ENCODE peak calls at places on chromosomes 4 and X, in six cellular contexts. One of them, this sample, is unnamed.

GRCh38 chr4:159410076-159410777 is 307.3 kb downstream of the RAPGEF2 start:
- DNase-seq in hepatocyte: no peak
- DNase-seq in heart left ventricle: no peak
- DNase-seq in adipocyte: no peak
- DNase-seq in psoas muscle: no peak
- DNase-seq in lower lobe of right lung: no peak
- DNase-seq in this sample: no peak

GRCh38 chrX:53257166-53257565 is 24.2 kb downstream of the IQSEC2 start:
- DNase-seq in hepatocyte: no peak
- DNase-seq in heart left ventricle: no peak
- DNase-seq in adipocyte: no peak
- DNase-seq in psoas muscle: no peak
- DNase-seq in lower lobe of right lung: no peak
- DNase-seq in this sample: no peak

GRCh38 chrX:1487401-1487800 is 34.7 kb upstream of the ASMTL start:
- DNase-seq in hepatocyte: no peak
- DNase-seq in heart left ventricle: no peak
- DNase-seq in adipocyte: no peak
- DNase-seq in psoas muscle: no peak
- DNase-seq in lower lobe of right lung: no peak
- DNase-seq in this sample: no peak

GRCh38 chr4:2281575-2282343 is 19.9 kb upstream of the MXD4 start:
- DNase-seq in hepatocyte: no peak
- DNase-seq in heart left ventricle: peak; percentile 15
- DNase-seq in adipocyte: no peak
- DNase-seq in psoas muscle: peak; percentile 12
- DNase-seq in lower lobe of right lung: no peak
- DNase-seq in this sample: no peak

GRCh38 chr4:115664285-115664684 is 550.9 kb upstream of the NDST4 start:
- DNase-seq in hepatocyte: peak; percentile 2
- DNase-seq in heart left ventricle: no peak
- DNase-seq in adipocyte: no peak
- DNase-seq in psoas muscle: no peak
- DNase-seq in lower lobe of right lung: no peak
- DNase-seq in this sample: no peak

GRCh38 chrX:39821011-39821708 is 276.6 kb downstream of the BCOR start:
- DNase-seq in hepatocyte: peak; percentile 73
- DNase-seq in heart left ventricle: peak; percentile 55
- DNase-seq in adipocyte: peak; percentile 53
- DNase-seq in psoas muscle: no peak
- DNase-seq in lower lobe of right lung: no peak
- DNase-seq in this sample: no peak

GRCh38 chr4:31185014-31185585 is 464.9 kb downstream of the PCDH7 start:
- DNase-seq in hepatocyte: no peak
- DNase-seq in heart left ventricle: no peak
- DNase-seq in adipocyte: no peak
- DNase-seq in psoas muscle: no peak
- DNase-seq in lower lobe of right lung: no peak
- DNase-seq in this sample: no peak

GRCh38 chr4:82614868-82615449 is 53.2 kb upstream of the TMEM150C start:
- DNase-seq in hepatocyte: no peak
- DNase-seq in heart left ventricle: no peak
- DNase-seq in adipocyte: no peak
- DNase-seq in psoas muscle: no peak
- DNase-seq in lower lobe of right lung: no peak
- DNase-seq in this sample: no peak

GRCh38 chr4:110850461-110851447 is 227.9 kb upstream of the PITX2 start:
- DNase-seq in hepatocyte: peak; percentile 19
- DNase-seq in heart left ventricle: peak; percentile 32
- DNase-seq in adipocyte: no peak
- DNase-seq in psoas muscle: peak; percentile 25
- DNase-seq in lower lobe of right lung: no peak
- DNase-seq in this sample: no peak

GRCh38 chrX:39484669-39485068 is 613.1 kb downstream of the BCOR start:
- DNase-seq in hepatocyte: no peak
- DNase-seq in heart left ventricle: no peak
- DNase-seq in adipocyte: no peak
- DNase-seq in psoas muscle: no peak
- DNase-seq in lower lobe of right lung: no peak
- DNase-seq in this sample: no peak

GRCh38 chr4:165991325-165992180 is 118.5 kb downstream of the TLL1 start:
- DNase-seq in hepatocyte: no peak
- DNase-seq in heart left ventricle: no peak
- DNase-seq in adipocyte: no peak
- DNase-seq in psoas muscle: no peak
- DNase-seq in lower lobe of right lung: no peak
- DNase-seq in this sample: no peak

GRCh38 chr4:3290476-3290875 is 2.3 kb upstream of the RGS12 start:
- DNase-seq in hepatocyte: no peak
- DNase-seq in heart left ventricle: no peak
- DNase-seq in adipocyte: no peak
- DNase-seq in psoas muscle: no peak
- DNase-seq in lower lobe of right lung: no peak
- DNase-seq in this sample: no peak

GRCh38 chr4:161604516-161605300 is 559.1 kb downstream of the FSTL5 start:
- DNase-seq in hepatocyte: no peak
- DNase-seq in heart left ventricle: no peak
- DNase-seq in adipocyte: no peak
- DNase-seq in psoas muscle: no peak
- DNase-seq in lower lobe of right lung: no peak
- DNase-seq in this sample: no peak

GRCh38 chr4:82524570-82525152 is 37.1 kb downstream of the TMEM150C start:
- DNase-seq in hepatocyte: peak; percentile 18
- DNase-seq in heart left ventricle: no peak
- DNase-seq in adipocyte: peak; percentile 21
- DNase-seq in psoas muscle: no peak
- DNase-seq in lower lobe of right lung: no peak
- DNase-seq in this sample: no peak

GRCh38 chrX:87975365-87975764 is 457.8 kb downstream of the KLHL4 start:
- DNase-seq in hepatocyte: no peak
- DNase-seq in heart left ventricle: no peak
- DNase-seq in adipocyte: no peak
- DNase-seq in psoas muscle: no peak
- DNase-seq in lower lobe of right lung: no peak
- DNase-seq in this sample: no peak

GRCh38 chr4:136637071-136637777 is 895.1 kb downstream of the PCDH18 start:
- DNase-seq in hepatocyte: peak; percentile 36
- DNase-seq in heart left ventricle: no peak
- DNase-seq in adipocyte: peak; percentile 24
- DNase-seq in psoas muscle: no peak
- DNase-seq in lower lobe of right lung: no peak
- DNase-seq in this sample: no peak

GRCh38 chrX:47482065-47482511 is 934 bp downstream of the ZNF41 start:
- DNase-seq in hepatocyte: no peak
- DNase-seq in heart left ventricle: no peak
- DNase-seq in adipocyte: peak; percentile 1
- DNase-seq in psoas muscle: no peak
- DNase-seq in lower lobe of right lung: no peak
- DNase-seq in this sample: no peak

GRCh38 chrX:77118686-77119085 is 328.5 kb upstream of the FGF16 start:
- DNase-seq in hepatocyte: no peak
- DNase-seq in heart left ventricle: no peak
- DNase-seq in adipocyte: no peak
- DNase-seq in psoas muscle: no peak
- DNase-seq in lower lobe of right lung: no peak
- DNase-seq in this sample: no peak

GRCh38 chrX:120350458-120351138 is 11.3 kb upstream of the ATP1B4 start:
- DNase-seq in hepatocyte: no peak
- DNase-seq in heart left ventricle: no peak
- DNase-seq in adipocyte: no peak
- DNase-seq in psoas muscle: no peak
- DNase-seq in lower lobe of right lung: no peak
- DNase-seq in this sample: no peak

GRCh38 chr4:4914059-4914820 is 54.8 kb downstream of the MSX1 start:
- DNase-seq in hepatocyte: no peak
- DNase-seq in heart left ventricle: no peak
- DNase-seq in adipocyte: peak; percentile 51
- DNase-seq in psoas muscle: no peak
- DNase-seq in lower lobe of right lung: no peak
- DNase-seq in this sample: no peak

GRCh38 chr4:7646384-7647061 is 211.8 kb upstream of the PSAPL1 start:
- DNase-seq in hepatocyte: no peak
- DNase-seq in heart left ventricle: no peak
- DNase-seq in adipocyte: peak; percentile 50
- DNase-seq in psoas muscle: no peak
- DNase-seq in lower lobe of right lung: peak; percentile 43
- DNase-seq in this sample: no peak

DNA sequence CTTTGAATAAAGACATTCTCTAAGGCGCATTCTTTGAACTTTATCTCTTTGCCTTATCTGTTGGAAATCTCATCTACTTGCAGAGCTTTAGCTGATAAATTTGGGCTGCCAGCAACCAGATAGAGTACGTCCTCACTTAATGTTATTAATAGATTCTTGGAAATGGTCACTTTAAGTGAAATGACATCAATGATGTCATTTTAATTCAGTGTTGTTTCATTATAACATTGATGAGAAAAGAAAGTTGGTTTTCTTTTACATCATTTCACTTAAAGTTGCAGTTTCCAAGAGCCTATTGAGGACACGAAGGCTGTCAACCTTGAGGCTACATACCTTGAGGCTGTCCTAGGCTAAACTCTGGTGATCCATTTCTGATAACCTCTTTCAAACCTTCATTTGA is 9.3 kb downstream of the TMEM165 start:
- DNase-seq in hepatocyte: no peak
- DNase-seq in heart left ventricle: no peak
- DNase-seq in adipocyte: no peak
- DNase-seq in psoas muscle: no peak
- DNase-seq in lower lobe of right lung: no peak
- DNase-seq in this sample: no peak
- H3K36me3 ChIP-seq in hepatocyte: no peaks in the 10 kb centered on the region
- H3K36me3 ChIP-seq in heart left ventricle: peaks cover 57% of the 10 kb centered on the region
- H3K36me3 ChIP-seq in adipocyte: peaks cover 69% of the 10 kb centered on the region
- H3K36me3 ChIP-seq in psoas muscle: peaks cover 49% of the 10 kb centered on the region
- H3K36me3 ChIP-seq in lower lobe of right lung: peaks cover 63% of the 10 kb centered on the region
- H3K36me3 ChIP-seq in this sample: peaks cover 37% of the 10 kb centered on the region

DNA sequence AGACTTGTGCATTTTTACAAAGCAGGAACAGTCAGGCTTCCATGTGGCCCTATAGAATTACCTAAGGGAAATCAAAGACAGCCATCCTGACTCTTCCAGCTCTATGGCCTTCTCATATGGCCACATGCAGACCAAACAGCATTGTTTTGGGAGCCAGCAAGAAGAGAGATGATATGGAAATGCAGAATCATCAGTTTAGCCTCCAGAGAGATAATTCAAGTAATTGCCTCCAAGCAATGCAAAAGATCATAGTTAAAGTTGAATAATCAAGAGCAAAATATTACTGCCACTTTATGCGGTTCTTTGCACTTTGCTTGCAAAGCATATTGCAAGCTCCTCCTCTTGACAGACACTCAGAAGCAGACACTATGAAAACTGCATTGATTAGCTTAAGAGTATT is 207.4 kb downstream of the ARHGAP24 start:
- DNase-seq in hepatocyte: no peak
- DNase-seq in heart left ventricle: no peak
- DNase-seq in adipocyte: no peak
- DNase-seq in psoas muscle: no peak
- DNase-seq in lower lobe of right lung: no peak
- DNase-seq in this sample: no peak
- H3K4me1 ChIP-seq in hepatocyte: no peaks in the 10 kb centered on the region
- H3K4me1 ChIP-seq in heart left ventricle: no peaks in the 10 kb centered on the region
- H3K4me1 ChIP-seq in adipocyte: peaks cover 26% of the 10 kb centered on the region
- H3K4me1 ChIP-seq in psoas muscle: no peaks in the 10 kb centered on the region
- H3K4me1 ChIP-seq in lower lobe of right lung: no peaks in the 10 kb centered on the region
- H3K4me1 ChIP-seq in this sample: no peaks in the 10 kb centered on the region

GRCh38 chr4:15836362-15836761 is 58.2 kb downstream of the CD38 start:
- DNase-seq in hepatocyte: peak; percentile 15
- DNase-seq in heart left ventricle: no peak
- DNase-seq in adipocyte: no peak
- DNase-seq in psoas muscle: no peak
- DNase-seq in lower lobe of right lung: no peak
- DNase-seq in this sample: no peak
- H3K36me3 ChIP-seq in hepatocyte: no peaks in the 10 kb centered on the region
- H3K36me3 ChIP-seq in heart left ventricle: no peaks in the 10 kb centered on the region
- H3K36me3 ChIP-seq in adipocyte: no peaks in the 10 kb centered on the region
- H3K36me3 ChIP-seq in psoas muscle: peaks cover 13% of the 10 kb centered on the region
- H3K36me3 ChIP-seq in lower lobe of right lung: no peaks in the 10 kb centered on the region
- H3K36me3 ChIP-seq in this sample: no peaks in the 10 kb centered on the region

GRCh38 chr4:16229604-16230003 is 3.3 kb upstream of the TAPT1 start:
- DNase-seq in hepatocyte: no peak
- DNase-seq in heart left ventricle: no peak
- DNase-seq in adipocyte: no peak
- DNase-seq in psoas muscle: no peak
- DNase-seq in lower lobe of right lung: no peak
- DNase-seq in this sample: no peak
- H3K4me1 ChIP-seq in hepatocyte: peaks cover 12% of the 10 kb centered on the region
- H3K4me1 ChIP-seq in heart left ventricle: no peaks in the 10 kb centered on the region
- H3K4me1 ChIP-seq in adipocyte: peaks cover 41% of the 10 kb centered on the region
- H3K4me1 ChIP-seq in psoas muscle: peaks cover 24% of the 10 kb centered on the region
- H3K4me1 ChIP-seq in lower lobe of right lung: peaks cover 20% of the 10 kb centered on the region
- H3K4me1 ChIP-seq in this sample: no peaks in the 10 kb centered on the region

DNA sequence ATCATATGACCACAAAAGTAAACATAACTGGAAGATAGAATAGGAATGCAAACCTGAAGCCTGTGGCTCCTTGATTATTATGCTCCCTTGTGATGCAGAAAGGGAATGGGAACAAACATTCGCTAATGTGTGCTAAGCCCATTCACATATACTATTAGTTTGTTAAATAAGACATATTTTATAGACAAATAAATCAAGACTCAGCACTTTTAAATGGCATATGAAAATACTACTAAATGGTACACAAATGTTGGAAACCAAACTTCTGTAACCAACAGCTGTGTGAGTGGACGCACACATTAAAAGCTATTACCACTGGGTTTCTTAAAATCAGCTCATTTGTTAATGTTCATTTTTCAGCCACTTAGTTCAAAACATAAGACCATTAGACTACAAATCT is 96.0 kb downstream of the CBR4 start:
- DNase-seq in hepatocyte: no peak
- DNase-seq in heart left ventricle: no peak
- DNase-seq in adipocyte: no peak
- DNase-seq in psoas muscle: no peak
- DNase-seq in lower lobe of right lung: no peak
- DNase-seq in this sample: no peak
- H3K36me3 ChIP-seq in hepatocyte: no peaks in the 10 kb centered on the region
- H3K36me3 ChIP-seq in heart left ventricle: peaks cover 61% of the 10 kb centered on the region
- H3K36me3 ChIP-seq in adipocyte: peaks cover 74% of the 10 kb centered on the region
- H3K36me3 ChIP-seq in psoas muscle: peaks cover 92% of the 10 kb centered on the region
- H3K36me3 ChIP-seq in lower lobe of right lung: peaks cover 26% of the 10 kb centered on the region
- H3K36me3 ChIP-seq in this sample: peaks cover 76% of the 10 kb centered on the region

DNA sequence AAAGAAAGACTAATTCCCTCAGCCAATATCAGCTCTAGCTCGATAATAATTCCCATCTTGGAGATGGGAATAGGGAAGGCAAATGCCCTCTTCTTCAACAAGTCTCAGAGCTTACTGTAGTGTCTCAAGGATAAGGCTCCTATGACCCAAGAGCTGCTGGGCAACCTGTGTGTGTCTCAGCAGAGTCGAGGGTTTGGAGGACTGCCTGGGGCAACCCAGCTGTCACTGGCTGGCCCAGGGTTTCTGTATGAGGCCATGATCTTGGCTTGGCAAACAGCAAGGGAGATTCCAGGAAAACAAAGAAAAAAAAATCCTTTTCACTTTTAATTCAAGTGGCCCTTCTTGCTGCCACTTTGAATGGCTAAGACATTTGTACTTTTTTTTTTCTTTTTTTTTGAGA is 34.3 kb downstream of the TMSB4X start:
- DNase-seq in hepatocyte: no peak
- DNase-seq in heart left ventricle: no peak
- DNase-seq in adipocyte: no peak
- DNase-seq in psoas muscle: no peak
- DNase-seq in lower lobe of right lung: peak; percentile 61
- DNase-seq in this sample: no peak
- H3K4me1 ChIP-seq in hepatocyte: peaks cover 27% of the 10 kb centered on the region
- H3K4me1 ChIP-seq in heart left ventricle: no peaks in the 10 kb centered on the region
- H3K4me1 ChIP-seq in adipocyte: peaks cover 24% of the 10 kb centered on the region
- H3K4me1 ChIP-seq in psoas muscle: no peaks in the 10 kb centered on the region
- H3K4me1 ChIP-seq in lower lobe of right lung: peaks cover 28% of the 10 kb centered on the region
- H3K4me1 ChIP-seq in this sample: no peaks in the 10 kb centered on the region

GRCh38 chr4:43296946-43297528 is 404.5 kb downstream of the GRXCR1 start:
- DNase-seq in hepatocyte: no peak
- DNase-seq in heart left ventricle: no peak
- DNase-seq in adipocyte: no peak
- DNase-seq in psoas muscle: no peak
- DNase-seq in lower lobe of right lung: no peak
- DNase-seq in this sample: no peak
- H3K36me3 ChIP-seq in hepatocyte: no peaks in the 10 kb centered on the region
- H3K36me3 ChIP-seq in heart left ventricle: no peaks in the 10 kb centered on the region
- H3K36me3 ChIP-seq in adipocyte: no peaks in the 10 kb centered on the region
- H3K36me3 ChIP-seq in psoas muscle: no peaks in the 10 kb centered on the region
- H3K36me3 ChIP-seq in lower lobe of right lung: no peaks in the 10 kb centered on the region
- H3K36me3 ChIP-seq in this sample: no peaks in the 10 kb centered on the region